ENCODE peak calls at places on chromosomes 5 and 9, in five cellular contexts. L is pancreas, B is GM23248, X is lung, Z is left ventricle myocardium inferior. S is an unnamed sample. For H3K4me1, the result is how much of the 10 kb centered on the place peaks cover.

GRCh38 chr9:4982720-4983482 is 2.2 kb upstream of the JAK2 start:
- DNase-seq in L (no peak), X (no peak), B (no peak), Z (no peak), S (no peak)

GRCh38 chr9:90916147-90916734 is 114.6 kb downstream of the SYK start:
- DNase-seq in Z (no peak), L (no peak), B (peak), X (no peak), S (no peak)

GRCh38 chr9:113728989-113729388 is 147.1 kb upstream of the ZNF618 start:
- DNase-seq in X (no peak), L (no peak), Z (no peak), B (no peak), S (no peak)

GRCh38 chr5:96614110-96614691 is 48.0 kb upstream of the CAST start:
- DNase-seq in B (peak), L (peak), X (peak), Z (no peak), S (peak)

GRCh38 chr5:17436345-17436744 is 61.7 kb upstream of the TAF11L2 start:
- DNase-seq in Z (no peak), B (peak), L (no peak), X (no peak), S (no peak)

GRCh38 chr5:150946351-150946905 is 41.6 kb upstream of the ZNF300 start:
- DNase-seq in B (peak), X (peak), Z (peak), L (peak), S (peak)

GRCh38 chr5:133777951-133778350 is 165.6 kb upstream of the FSTL4 start:
- DNase-seq in Z (no peak), L (no peak), X (no peak), B (no peak), S (no peak)

GRCh38 chr5:55030220-55030619 is 6.2 kb downstream of the GZMK start:
- DNase-seq in L (no peak), B (no peak), Z (no peak), X (no peak), S (no peak)

GRCh38 chr9:134333234-134333873 is 7.1 kb downstream of the RXRA start:
- DNase-seq in X (no peak), L (no peak), Z (no peak), B (peak), S (no peak)

GRCh38 chr9:114004221-114004716 is 73.8 kb downstream of the AMBP start:
- DNase-seq in X (peak), L (no peak), B (no peak), Z (peak), S (no peak)

GRCh38 chr9:38117646-38118045 is 48.6 kb upstream of the SHB start:
- DNase-seq in B (no peak), Z (no peak), L (no peak), X (no peak), S (no peak)

GRCh38 chr5:116046823-116047222 is 14.6 kb downstream of the ARL14EPL start:
- DNase-seq in B (peak), X (no peak), Z (no peak), L (no peak), S (no peak)

GRCh38 chr5:150108711-150109605 is 22.6 kb upstream of the CSF1R start:
- DNase-seq in B (no peak), L (no peak), Z (no peak), X (peak), S (no peak)

GRCh38 chr5:151053796-151054490 is 26.9 kb downstream of the TNIP1 start:
- DNase-seq in Z (no peak), L (no peak), B (peak), X (no peak), S (no peak)

GRCh38 chr9:109097156-109097555 is 22.6 kb downstream of the TMEM245 start:
- DNase-seq in Z (no peak), X (no peak), B (no peak), L (no peak), S (no peak)

GRCh38 chr9:109092587-109092986 is 27.2 kb downstream of the TMEM245 start:
- DNase-seq in Z (no peak), B (no peak), X (no peak), L (no peak), S (no peak)

GRCh38 chr9:109092051-109092580 is 27.6 kb downstream of the TMEM245 start:
- DNase-seq in L (no peak), Z (no peak), X (no peak), B (no peak), S (no peak)

GRCh38 chr9:109095321-109095720 is 24.4 kb downstream of the TMEM245 start:
- DNase-seq in L (no peak), X (no peak), Z (no peak), B (no peak), S (no peak)

GRCh38 chr9:109094268-109094667 is 25.5 kb downstream of the TMEM245 start:
- DNase-seq in L (no peak), B (no peak), X (no peak), Z (no peak), S (no peak)
- H3K27ac ChIP-seq in L (no peak), B (no peak), X (no peak), Z (peak), S (no peak)

GRCh38 chr9:133144887-133145466 is 18.7 kb downstream of the GBGT1 start:
- DNase-seq in Z (no peak), B (peak), L (no peak), X (no peak), S (no peak)

GRCh38 chr9:133141833-133142594 is 21.0 kb upstream of the RALGDS start:
- DNase-seq in L (peak), Z (peak), B (no peak), X (no peak), S (no peak)

GRCh38 chr9:133142657-133143592 is 20.8 kb downstream of the GBGT1 start:
- DNase-seq in Z (no peak), L (no peak), X (no peak), B (no peak), S (no peak)

GRCh38 chr9:133143639-133144141 is 20.0 kb downstream of the GBGT1 start:
- DNase-seq in L (no peak), X (no peak), B (no peak), Z (no peak), S (no peak)

GRCh38 chr9:133144142-133144886 is 19.4 kb downstream of the GBGT1 start:
- DNase-seq in L (no peak), X (peak), B (peak), Z (peak), S (no peak)
- H3K4me1 ChIP-seq in L (under half), X (under half), B (under half), Z (half or more), S (under half)

GRCh38 chr5:35789732-35790461 is 66.8 kb upstream of the IL7R start:
- DNase-seq in B (peak), X (no peak), Z (no peak), L (no peak), S (no peak)

GRCh38 chr5:35790462-35790822 is 66.2 kb upstream of the IL7R start:
- DNase-seq in Z (no peak), B (no peak), X (no peak), L (no peak), S (no peak)

GRCh38 chr5:35799751-35800150 is 56.9 kb upstream of the IL7R start:
- DNase-seq in L (no peak), Z (no peak), X (no peak), B (peak), S (no peak)

GRCh38 chr5:35794688-35795375 is 61.9 kb upstream of the IL7R start:
- DNase-seq in L (no peak), Z (no peak), B (no peak), X (no peak), S (no peak)
- H3K27ac ChIP-seq in L (no peak), Z (no peak), B (no peak), X (no peak), S (no peak)

GRCh38 chr5:177555665-177556064 is 1.3 kb upstream of the FAM193B start:
- DNase-seq in B (no peak), X (no peak), L (no peak), Z (no peak), S (no peak)
- H3K4me1 ChIP-seq in B (under half), X (under half), L (under half), Z (under half), S (under half)

GRCh38 chr9:7779201-7779600 is 20.4 kb downstream of the DMAC1 start:
- DNase-seq in B (no peak), Z (no peak), L (no peak), X (no peak), S (no peak)
- H3K27ac ChIP-seq in B (no peak), Z (no peak), L (no peak), X (no peak), S (no peak)

S was measured in foreskin keratinocyte.